ENCODE peak calls at places on chromosomes 13 and 19, in six cellular contexts. O is stimulated activated CD4-positive, alpha-beta T cell treated with anti-CD3 and anti-CD28 coated beads, Interleukin-12 subunit alpha, Interleukin-12 subunit beta, amount 100 ng/mL, for 4 hours; A is fibroblast of mammary gland; R is activated T-cell treated with anti-CD3 and anti-CD28 coated beads for 1 hour; B is T-helper 9 cell; Y is T follicular helper cell. D is an unnamed sample.
A peak's percentile ranks its signal among the peaks of the same experiment; 100 is the strongest.

GRCh38 chr19:2446390-2446789 is 10.4 kb downstream of the LMNB2 start:
- DNase-seq in R (no peak), Y (no peak), B (no peak), A (no peak), O (no peak), D (no peak)

GRCh38 chr19:38869160-38869835 is 8.8 kb downstream of the RINL start:
- DNase-seq in R (no peak), A (no peak), B (no peak), O (peak; percentile 23), Y (no peak), D (no peak)

GRCh38 chr19:48720613-48721296 is 1.2 kb upstream of the MAMSTR start:
- DNase-seq in Y (peak; percentile 89), B (peak; percentile 86), R (peak; percentile 82), O (peak; percentile 86), A (peak; percentile 99), D (no peak)

GRCh38 chr13:110265682-110266430 is 41.1 kb downstream of the COL4A1 start:
- DNase-seq in O (no peak), R (no peak), B (no peak), Y (no peak), A (no peak), D (peak; percentile 90)

GRCh38 chr19:3699071-3699740 is 1.1 kb downstream of the PIP5K1C start:
- DNase-seq in A (peak; percentile 52), B (no peak), R (no peak), O (no peak), Y (no peak), D (peak; percentile 49)

GRCh38 chr13:45512148-45512498 is 47.4 kb downstream of the COG3 start:
- DNase-seq in A (peak; percentile 31), B (no peak), R (no peak), O (no peak), Y (no peak), D (peak; percentile 57)

GRCh38 chr19:31352782-31353651 is 3.8 kb upstream of the TSHZ3 start:
- DNase-seq in O (no peak), B (no peak), A (no peak), R (no peak), Y (no peak), D (no peak)

GRCh38 chr13:85700909-85701308 is 98.3 kb downstream of the SLITRK6 start:
- DNase-seq in A (no peak), O (no peak), R (no peak), B (no peak), Y (no peak), D (no peak)

GRCh38 chr13:48303331-48304131 is at the start of gene RB1:
- DNase-seq in A (peak; percentile 90), O (peak; percentile 85), B (peak; percentile 89), Y (peak; percentile 85), R (peak; percentile 79), D (peak; percentile 96)

GRCh38 chr13:60788156-60788829 is 391.3 kb downstream of the TDRD3 start:
- DNase-seq in O (no peak), A (peak; percentile 2), B (no peak), R (no peak), Y (no peak), D (no peak)

GRCh38 chr13:43127103-43127817 is 103.9 kb downstream of the DNAJC15 start:
- DNase-seq in Y (no peak), R (no peak), O (no peak), A (no peak), B (no peak), D (no peak)

GRCh38 chr13:24834902-24835510 is 71.0 kb downstream of the RNF17 start:
- DNase-seq in Y (no peak), B (no peak), A (no peak), R (no peak), O (no peak), D (no peak)

GRCh38 chr19:31354316-31354715 is 5.1 kb upstream of the TSHZ3 start:
- DNase-seq in O (no peak), Y (no peak), B (no peak), A (no peak), R (no peak), D (no peak)

GRCh38 chr19:15671891-15672579 is 852 bp upstream of the CYP4F12 start:
- DNase-seq in O (no peak), Y (no peak), A (no peak), R (no peak), B (no peak), D (no peak)

GRCh38 chr13:42753697-42754096 is 27.7 kb upstream of the FAM216B start:
- DNase-seq in B (no peak), Y (no peak), O (no peak), R (no peak), A (peak; percentile 65), D (no peak)

D was measured in dermis blood vessel endothelial cell.